ENCODE peak calls at places on chromosome 17, in seven cellular contexts. Z is activated CD4-positive, alpha-beta T cell treated with anti-CD3 and anti-CD28 coated beads, Interleukin-2, amount 10 ng/mL, durations not matched to agents 7 days and 5 days; F is activated T-helper 2 cell treated with anti-CD3 and anti-CD28 coated beads, Interferon-gamma antibody, Interleukin-2, Interleukin-4, amounts not matched to agents 10 μg/mL and 5 μg/mL and 100 μg/mL, durations not matched to agents 14 hours and 24 hours and 36 hours; U is sciatic nerve; G is CD4-positive, CD25-positive, alpha-beta regulatory T cell; M is GOT3; P is germinal center. W is an unnamed sample.

GRCh38 chr17:66351053-66351452 is 48.6 kb downstream of the PRKCA start:
- DNase-seq in Z (no peak), F (no peak), U (no peak), G (no peak), M (no peak), P (no peak), W (no peak)

GRCh38 chr17:80050706-80051105 is 14.3 kb downstream of the CCDC40 start:
- DNase-seq in Z (no peak), F (no peak), U (no peak), G (no peak), M (no peak), P (no peak), W (no peak)

GRCh38 chr17:74204474-74204873 is 996 bp downstream of the RPL38 start:
- DNase-seq in Z (no peak), F (no peak), U (no peak), G (no peak), M (no peak), P (no peak), W (no peak)

GRCh38 chr17:75504347-75505151 is 10.8 kb downstream of the CASKIN2 start:
- DNase-seq in Z (peak; percentile 41), F (no peak), U (no peak), G (no peak), M (no peak), P (peak; percentile 65), W (peak; percentile 38)

GRCh38 chr17:55607736-55608341 is 96.6 kb upstream of the SMIM36 start:
- DNase-seq in Z (no peak), F (no peak), U (peak; percentile 75), G (no peak), M (no peak), P (no peak), W (no peak)

GRCh38 chr17:64061157-64061898 is 40.9 kb upstream of the ICAM2 start:
- DNase-seq in Z (no peak), F (no peak), U (no peak), G (no peak), M (no peak), P (no peak), W (no peak)

GRCh38 chr17:50148226-50149098 is 2.0 kb downstream of the PPP1R9B start:
- DNase-seq in Z (peak; percentile 54), F (no peak), U (no peak), G (peak; percentile 71), M (no peak), P (peak; percentile 88), W (peak; percentile 51)

GRCh38 chr17:1002412-1002753 is 5.5 kb downstream of the TIMM22 start:
- DNase-seq in Z (no peak), F (no peak), U (no peak), G (no peak), M (no peak), P (no peak), W (no peak)

GRCh38 chr17:81714412-81715106 is 2.5 kb downstream of the SLC25A10 start:
- DNase-seq in Z (no peak), F (no peak), U (no peak), G (no peak), M (no peak), P (no peak), W (no peak)

GRCh38 chr17:50097455-50097854 is 2.3 kb downstream of the PDK2 start:
- DNase-seq in Z (no peak), F (no peak), U (no peak), G (no peak), M (no peak), P (no peak), W (no peak)

GRCh38 chr17:28538296-28538895 is 14.0 kb downstream of the UNC119 start:
- DNase-seq in Z (no peak), F (no peak), U (no peak), G (no peak), M (no peak), P (no peak), W (no peak)